ENCODE peak calls at places on chromosome 6, in ten cellular contexts. X is dorsolateral prefrontal cortex; E is ELR; U is right cardiac atrium; L is T47D; Q is GM12892; O is GM12865; A is midbrain; W is activated CD4-positive, alpha-beta T cell treated with anti-CD3 and anti-CD28 coated beads, Interleukin-2, amount 50 U/mL, for 4 hours; C is H54. D is an unnamed sample.

GRCh38 chr6:88492824-88493223 is 326.7 kb upstream of the CNR1 start:
- DNase-seq in O (peak), X (no peak), C (peak), A (no peak), W (no peak), E (peak), U (no peak), L (peak), Q (no peak), D (no peak)

GRCh38 chr6:30954631-30955366 is 14.0 kb downstream of the MUCL3 start:
- DNase-seq in L (no peak), U (no peak), W (no peak), Q (no peak), A (no peak), E (no peak), X (no peak), C (no peak), O (no peak), D (no peak)

GRCh38 chr6:136752554-136752953 is 39.7 kb downstream of the MAP3K5 start:
- DNase-seq in A (no peak), W (no peak), L (no peak), O (peak), U (no peak), C (no peak), X (no peak), Q (no peak), E (no peak), D (no peak)

GRCh38 chr6:19795211-19795610 is 42.0 kb upstream of the ID4 start:
- DNase-seq in W (no peak), O (no peak), U (no peak), Q (no peak), A (no peak), C (no peak), E (peak), L (no peak), X (no peak), D (no peak)

GRCh38 chr6:75353644-75354043 is 69.1 kb upstream of the TMEM30A start:
- DNase-seq in C (no peak), X (no peak), L (no peak), W (no peak), Q (no peak), E (no peak), A (no peak), U (no peak), O (no peak), D (no peak)

GRCh38 chr6:39228992-39229767 is at the start of gene KCNK5:
- DNase-seq in Q (peak), W (peak), L (peak), A (peak), X (peak), E (peak), O (peak), C (no peak), U (peak), D (peak)

GRCh38 chr6:111992851-111993250 is 61.1 kb upstream of the CCN6 start:
- DNase-seq in X (no peak), Q (no peak), O (peak), E (peak), L (no peak), U (no peak), W (peak), C (no peak), A (no peak), D (no peak)

GRCh38 chr6:17015144-17015543 is 86.7 kb upstream of the STMND1 start:
- DNase-seq in L (no peak), W (no peak), A (no peak), Q (no peak), O (peak), U (no peak), X (no peak), E (peak), C (peak), D (no peak)

GRCh38 chr6:43500921-43501320 is 9.2 kb downstream of the LRRC73 start:
- DNase-seq in W (no peak), O (no peak), E (no peak), C (no peak), A (no peak), Q (no peak), X (no peak), L (no peak), U (no peak), D (no peak)

GRCh38 chr6:17768388-17768787 is 61.7 kb upstream of the NUP153 start:
- DNase-seq in A (no peak), W (no peak), E (peak), C (no peak), Q (no peak), X (no peak), L (peak), O (no peak), U (no peak), D (no peak)

GRCh38 chr6:132736239-132736638 is 21.5 kb downstream of the VNN2 start:
- DNase-seq in O (no peak), A (no peak), L (no peak), E (peak), X (no peak), W (no peak), Q (no peak), C (no peak), U (no peak), D (no peak)

GRCh38 chr6:72857791-72858190 is 235.9 kb downstream of the KCNQ5 start:
- DNase-seq in U (no peak), Q (no peak), C (peak), O (no peak), A (no peak), L (no peak), W (no peak), X (no peak), E (peak), D (no peak)

GRCh38 chr6:78607188-78607587 is 260.2 kb upstream of the IRAK1BP1 start:
- DNase-seq in X (no peak), E (peak), U (no peak), O (no peak), L (no peak), A (no peak), Q (no peak), W (no peak), C (no peak), D (no peak)

GRCh38 chr6:90241229-90241873 is 55.3 kb downstream of the BACH2 start:
- DNase-seq in C (no peak), O (no peak), W (no peak), Q (no peak), L (no peak), A (no peak), E (no peak), X (no peak), U (no peak), D (no peak)

GRCh38 chr6:75893058-75893775 is 144.2 kb downstream of the MYO6 start:
- DNase-seq in C (no peak), O (peak), A (peak), L (peak), X (no peak), E (peak), Q (no peak), U (no peak), W (no peak), D (peak)

GRCh38 chr6:99507648-99508047 is 7.6 kb downstream of the USP45 start:
- DNase-seq in X (no peak), Q (no peak), L (no peak), U (no peak), W (no peak), A (no peak), C (no peak), E (no peak), O (no peak), D (no peak)

GRCh38 chr6:167550936-167551633 is 226.2 kb downstream of the TTLL2 start:
- DNase-seq in X (peak), C (no peak), A (peak), U (peak), W (no peak), O (no peak), L (no peak), Q (no peak), E (no peak), D (peak)

GRCh38 chr6:14123331-14124105 is 5.9 kb downstream of the CD83 start:
- DNase-seq in L (no peak), E (peak), U (no peak), C (no peak), O (no peak), A (no peak), W (no peak), Q (no peak), X (no peak), D (no peak)

GRCh38 chr6:144467921-144468320 is 182.8 kb downstream of the UTRN start:
- DNase-seq in O (no peak), E (no peak), U (no peak), L (no peak), X (no peak), Q (no peak), A (no peak), C (no peak), W (no peak), D (no peak)

GRCh38 chr6:70299456-70299855 is 3.4 kb downstream of the COL9A1 start:
- DNase-seq in W (no peak), A (no peak), C (no peak), O (peak), L (peak), Q (no peak), X (no peak), E (peak), U (no peak), D (no peak)

GRCh38 chr6:139133272-139133671 is 1.6 kb upstream of the HECA start:
- DNase-seq in U (no peak), Q (no peak), W (no peak), L (no peak), A (no peak), C (no peak), O (peak), E (no peak), X (no peak), D (no peak)

GRCh38 chr6:158475344-158476302 is 84.3 kb upstream of the TMEM181 start:
- DNase-seq in Q (peak), X (peak), O (peak), W (no peak), E (peak), L (peak), U (no peak), A (no peak), C (no peak), D (peak)

GRCh38 chr6:25995507-25995906 is 32.9 kb downstream of the TRIM38 start:
- DNase-seq in E (no peak), X (no peak), O (no peak), C (no peak), L (no peak), U (no peak), Q (no peak), W (no peak), A (no peak), D (no peak)

GRCh38 chr6:158002951-158003853 is 21.5 kb downstream of the SYNJ2 start:
- DNase-seq in C (no peak), Q (no peak), W (no peak), L (peak), O (peak), X (no peak), E (peak), A (no peak), U (peak), D (no peak)

GRCh38 chr6:169841907-169842606 is 90.6 kb downstream of the ERMARD start:
- DNase-seq in U (no peak), C (no peak), Q (no peak), E (no peak), A (no peak), O (no peak), X (no peak), W (no peak), L (no peak), D (no peak)

GRCh38 chr6:157219201-157220200 is 103.8 kb downstream of the TMEM242 start:
- DNase-seq in C (no peak), Q (no peak), X (no peak), L (no peak), A (no peak), U (no peak), E (peak), W (no peak), O (no peak), D (no peak)